ENCODE peak calls at places on chromosome 1, in four cellular contexts. E is fibroblast of pulmonary artery; K is EL; J is activated T-cell treated with anti-CD3 and anti-CD28 coated beads, Interleukin-2, amount 50 U/mL, for 72 hours. R is an unnamed sample.

GRCh38 chr1:209190591-209191241 is 392.8 kb upstream of the CAMK1G start:
- DNase-seq in J (peak; percentile 24), K (peak; percentile 69), E (peak; percentile 49), R (no peak)

GRCh38 chr1:28565040-28565439 is 12.2 kb downstream of the TRNAU1AP start:
- DNase-seq in K (no peak), J (no peak), E (no peak), R (no peak)

GRCh38 chr1:247923941-247924340 is 748 bp upstream of the OR2AJ1 start:
- DNase-seq in J (no peak), K (no peak), E (no peak), R (no peak)

GRCh38 chr1:31013187-31013864 is 52.2 kb downstream of the PUM1 start:
- DNase-seq in K (peak; percentile 25), J (no peak), E (peak; percentile 45), R (no peak)

GRCh38 chr1:153540394-153541361 is at the start of gene S100A5:
- DNase-seq in K (peak; percentile 79), J (peak; percentile 69), E (no peak), R (peak; percentile 68)

GRCh38 chr1:110677016-110677415 is 2.3 kb upstream of the KCNA3 start:
- DNase-seq in J (no peak), K (no peak), E (no peak), R (no peak)

GRCh38 chr1:231390071-231390470 is 32.0 kb downstream of the EGLN1 start:
- DNase-seq in E (peak; percentile 54), J (no peak), K (peak; percentile 77), R (no peak)

GRCh38 chr1:113930499-113931161 is 1.5 kb downstream of the HIPK1 start:
- DNase-seq in J (peak; percentile 72), K (peak; percentile 52), E (peak; percentile 77), R (peak; percentile 42)

GRCh38 chr1:226657788-226658537 is 81.1 kb downstream of the ITPKB start:
- DNase-seq in K (no peak), E (no peak), J (no peak), R (no peak)

GRCh38 chr1:50959303-50959912 is 659 bp downstream of the FAF1 start:
- DNase-seq in J (no peak), E (peak; percentile 32), K (peak; percentile 60), R (no peak)

GRCh38 chr1:39230261-39231190 is 26.0 kb downstream of the MACF1 start:
- DNase-seq in J (peak; percentile 22), E (no peak), K (peak; percentile 61), R (no peak)

GRCh38 chr1:244640917-244641316 is 12.0 kb upstream of the DESI2 start:
- DNase-seq in E (no peak), J (no peak), K (no peak), R (no peak)

GRCh38 chr1:9615316-9616063 is 26.8 kb downstream of the TMEM201 start:
- DNase-seq in J (peak; percentile 59), K (peak; percentile 50), E (peak; percentile 42), R (no peak)

GRCh38 chr1:48851638-48852037 is 74.9 kb upstream of the BEND5 start:
- DNase-seq in K (peak; percentile 31), E (peak; percentile 18), J (no peak), R (no peak)

GRCh38 chr1:202659974-202660373 is 50.3 kb downstream of the SYT2 start:
- DNase-seq in J (no peak), E (no peak), K (no peak), R (no peak)

GRCh38 chr1:240091614-240092300 is at the start of gene FMN2:
- DNase-seq in E (no peak), K (peak; percentile 85), J (peak; percentile 12), R (no peak)

GRCh38 chr1:6960291-6960758 is 175.1 kb downstream of the CAMTA1 start:
- DNase-seq in E (no peak), J (no peak), K (peak; percentile 87), R (no peak)

R was measured in kidney epithelial cell.